ENCODE peak calls at places on chromosome 10, in ten cellular contexts. One of them, this sample, is unnamed.

GRCh38 chr10:124946945-124947344 is 5.0 kb downstream of the ZRANB1 start:
- DNase-seq in CD4-positive, alpha-beta T cell: no peak
- DNase-seq in AG10803: no peak
- DNase-seq in ELF-1: no peak
- DNase-seq in HFF-Myc: no peak
- DNase-seq in RWPE1: no peak
- DNase-seq in GM06990: no peak
- DNase-seq in stimulated activated CD8-positive, alpha-beta memory T cell treated with anti-CD3 and anti-CD28 coated beads, Interleukin-15, amount 100 ng/mL, for 48 hours: no peak
- DNase-seq in germinal center: no peak
- DNase-seq in effector CD8-positive, alpha-beta T cell: no peak
- DNase-seq in this sample: no peak

GRCh38 chr10:42869977-42870350 is 87.4 kb downstream of the BMS1 start:
- DNase-seq in CD4-positive, alpha-beta T cell: no peak
- DNase-seq in AG10803: no peak
- DNase-seq in ELF-1: no peak
- DNase-seq in HFF-Myc: no peak
- DNase-seq in RWPE1: no peak
- DNase-seq in GM06990: no peak
- DNase-seq in stimulated activated CD8-positive, alpha-beta memory T cell treated with anti-CD3 and anti-CD28 coated beads, Interleukin-15, amount 100 ng/mL, for 48 hours: no peak
- DNase-seq in germinal center: no peak
- DNase-seq in effector CD8-positive, alpha-beta T cell: no peak
- DNase-seq in this sample: no peak

GRCh38 chr10:97320480-97321031 is 1.5 kb downstream of the FRAT1 start:
- DNase-seq in CD4-positive, alpha-beta T cell: no peak
- DNase-seq in AG10803: no peak
- DNase-seq in ELF-1: no peak
- DNase-seq in HFF-Myc: no peak
- DNase-seq in RWPE1: no peak
- DNase-seq in GM06990: no peak
- DNase-seq in stimulated activated CD8-positive, alpha-beta memory T cell treated with anti-CD3 and anti-CD28 coated beads, Interleukin-15, amount 100 ng/mL, for 48 hours: no peak
- DNase-seq in germinal center: no peak
- DNase-seq in effector CD8-positive, alpha-beta T cell: peak
- DNase-seq in this sample: no peak

GRCh38 chr10:52312999-52313349 is 1.1 kb upstream of the DKK1 start:
- DNase-seq in CD4-positive, alpha-beta T cell: no peak
- DNase-seq in AG10803: peak
- DNase-seq in ELF-1: no peak
- DNase-seq in HFF-Myc: no peak
- DNase-seq in RWPE1: no peak
- DNase-seq in GM06990: no peak
- DNase-seq in stimulated activated CD8-positive, alpha-beta memory T cell treated with anti-CD3 and anti-CD28 coated beads, Interleukin-15, amount 100 ng/mL, for 48 hours: no peak
- DNase-seq in germinal center: no peak
- DNase-seq in effector CD8-positive, alpha-beta T cell: no peak
- DNase-seq in this sample: no peak

GRCh38 chr10:12608761-12609160 is 259.4 kb downstream of the CAMK1D start:
- DNase-seq in CD4-positive, alpha-beta T cell: no peak
- DNase-seq in AG10803: no peak
- DNase-seq in ELF-1: no peak
- DNase-seq in HFF-Myc: no peak
- DNase-seq in RWPE1: no peak
- DNase-seq in GM06990: no peak
- DNase-seq in stimulated activated CD8-positive, alpha-beta memory T cell treated with anti-CD3 and anti-CD28 coated beads, Interleukin-15, amount 100 ng/mL, for 48 hours: no peak
- DNase-seq in germinal center: no peak
- DNase-seq in effector CD8-positive, alpha-beta T cell: no peak
- DNase-seq in this sample: no peak

GRCh38 chr10:29189272-29189671 is 99.6 kb upstream of the LYZL1 start:
- DNase-seq in CD4-positive, alpha-beta T cell: no peak
- DNase-seq in AG10803: peak
- DNase-seq in ELF-1: no peak
- DNase-seq in HFF-Myc: peak
- DNase-seq in RWPE1: no peak
- DNase-seq in GM06990: no peak
- DNase-seq in stimulated activated CD8-positive, alpha-beta memory T cell treated with anti-CD3 and anti-CD28 coated beads, Interleukin-15, amount 100 ng/mL, for 48 hours: no peak
- DNase-seq in germinal center: no peak
- DNase-seq in effector CD8-positive, alpha-beta T cell: no peak
- DNase-seq in this sample: no peak

GRCh38 chr10:79608505-79609375 is 2.0 kb upstream of the SFTPA1 start:
- DNase-seq in CD4-positive, alpha-beta T cell: no peak
- DNase-seq in AG10803: peak
- DNase-seq in ELF-1: peak
- DNase-seq in HFF-Myc: no peak
- DNase-seq in RWPE1: peak
- DNase-seq in GM06990: peak
- DNase-seq in stimulated activated CD8-positive, alpha-beta memory T cell treated with anti-CD3 and anti-CD28 coated beads, Interleukin-15, amount 100 ng/mL, for 48 hours: peak
- DNase-seq in germinal center: peak
- DNase-seq in effector CD8-positive, alpha-beta T cell: no peak
- DNase-seq in this sample: peak

GRCh38 chr10:80289451-80290287 is at the start of gene MAT1A:
- DNase-seq in CD4-positive, alpha-beta T cell: no peak
- DNase-seq in AG10803: peak
- DNase-seq in ELF-1: no peak
- DNase-seq in HFF-Myc: no peak
- DNase-seq in RWPE1: no peak
- DNase-seq in GM06990: no peak
- DNase-seq in stimulated activated CD8-positive, alpha-beta memory T cell treated with anti-CD3 and anti-CD28 coated beads, Interleukin-15, amount 100 ng/mL, for 48 hours: no peak
- DNase-seq in germinal center: no peak
- DNase-seq in effector CD8-positive, alpha-beta T cell: no peak
- DNase-seq in this sample: peak

GRCh38 chr10:112774808-112775207 is 175.2 kb upstream of the TCF7L2 start:
- DNase-seq in CD4-positive, alpha-beta T cell: no peak
- DNase-seq in AG10803: no peak
- DNase-seq in ELF-1: no peak
- DNase-seq in HFF-Myc: no peak
- DNase-seq in RWPE1: no peak
- DNase-seq in GM06990: no peak
- DNase-seq in stimulated activated CD8-positive, alpha-beta memory T cell treated with anti-CD3 and anti-CD28 coated beads, Interleukin-15, amount 100 ng/mL, for 48 hours: no peak
- DNase-seq in germinal center: no peak
- DNase-seq in effector CD8-positive, alpha-beta T cell: no peak
- DNase-seq in this sample: no peak

GRCh38 chr10:121886997-121887622 is 40.7 kb downstream of the ATE1 start:
- DNase-seq in CD4-positive, alpha-beta T cell: peak
- DNase-seq in AG10803: peak
- DNase-seq in ELF-1: peak
- DNase-seq in HFF-Myc: peak
- DNase-seq in RWPE1: peak
- DNase-seq in GM06990: peak
- DNase-seq in stimulated activated CD8-positive, alpha-beta memory T cell treated with anti-CD3 and anti-CD28 coated beads, Interleukin-15, amount 100 ng/mL, for 48 hours: peak
- DNase-seq in germinal center: peak
- DNase-seq in effector CD8-positive, alpha-beta T cell: peak
- DNase-seq in this sample: peak

GRCh38 chr10:110353244-110354119 is 48.8 kb upstream of the SMNDC1 start:
- DNase-seq in CD4-positive, alpha-beta T cell: peak
- DNase-seq in AG10803: peak
- DNase-seq in ELF-1: no peak
- DNase-seq in HFF-Myc: peak
- DNase-seq in RWPE1: peak
- DNase-seq in GM06990: no peak
- DNase-seq in stimulated activated CD8-positive, alpha-beta memory T cell treated with anti-CD3 and anti-CD28 coated beads, Interleukin-15, amount 100 ng/mL, for 48 hours: peak
- DNase-seq in germinal center: no peak
- DNase-seq in effector CD8-positive, alpha-beta T cell: no peak
- DNase-seq in this sample: peak

GRCh38 chr10:88386204-88386877 is 196.8 kb downstream of the RNLS start:
- DNase-seq in CD4-positive, alpha-beta T cell: no peak
- DNase-seq in AG10803: no peak
- DNase-seq in ELF-1: no peak
- DNase-seq in HFF-Myc: no peak
- DNase-seq in RWPE1: peak
- DNase-seq in GM06990: no peak
- DNase-seq in stimulated activated CD8-positive, alpha-beta memory T cell treated with anti-CD3 and anti-CD28 coated beads, Interleukin-15, amount 100 ng/mL, for 48 hours: no peak
- DNase-seq in germinal center: no peak
- DNase-seq in effector CD8-positive, alpha-beta T cell: no peak
- DNase-seq in this sample: peak

GRCh38 chr10:101380353-101381017 is 26.5 kb downstream of the BTRC start:
- DNase-seq in CD4-positive, alpha-beta T cell: no peak
- DNase-seq in AG10803: no peak
- DNase-seq in ELF-1: no peak
- DNase-seq in HFF-Myc: no peak
- DNase-seq in RWPE1: peak
- DNase-seq in GM06990: no peak
- DNase-seq in stimulated activated CD8-positive, alpha-beta memory T cell treated with anti-CD3 and anti-CD28 coated beads, Interleukin-15, amount 100 ng/mL, for 48 hours: no peak
- DNase-seq in germinal center: no peak
- DNase-seq in effector CD8-positive, alpha-beta T cell: no peak
- DNase-seq in this sample: no peak

This sample was measured in SW480.